ENCODE peak calls at places on chromosomes 16 and 17, in seven cellular contexts. D, S, O, Y, R, H and I are unnamed samples.

GRCh38 chr17:42405963-42406495 is 17.0 kb downstream of the CAVIN1 start:
- DNase-seq in Y (peak; percentile 84), R (peak; percentile 88), O (peak; percentile 97), H (peak; percentile 70), S (peak; percentile 82), D (peak; percentile 80), I (peak; percentile 88)

GRCh38 chr17:19502517-19502916 is 31.1 kb upstream of the SLC47A1 start:
- DNase-seq in O (no peak), H (no peak), R (no peak), S (no peak), Y (no peak), D (no peak), I (no peak)

GRCh38 chr17:59684967-59685366 is 22.3 kb downstream of the PTRH2 start:
- DNase-seq in R (no peak), Y (no peak), D (no peak), H (no peak), S (no peak), O (no peak), I (no peak)

GRCh38 chr17:2893422-2893914 is 97.2 kb downstream of the RAP1GAP2 start:
- DNase-seq in S (no peak), D (no peak), Y (no peak), R (no peak), O (no peak), H (no peak), I (peak; percentile 97)

GRCh38 chr17:32275060-32276042 is 9.7 kb downstream of the RHBDL3 start:
- DNase-seq in S (no peak), D (peak; percentile 36), O (no peak), R (peak; percentile 46), Y (peak; percentile 83), H (no peak), I (no peak)

GRCh38 chr17:2064980-2065785 is 10.3 kb downstream of the HIC1 start:
- DNase-seq in O (no peak), D (peak; percentile 79), S (peak; percentile 54), H (no peak), R (no peak), Y (peak; percentile 66), I (no peak)

GRCh38 chr16:88967800-88968588 is 9.0 kb downstream of the CBFA2T3 start:
- DNase-seq in R (no peak), O (no peak), S (no peak), D (no peak), H (no peak), Y (no peak), I (no peak)

GRCh38 chr17:79552824-79553223 is 58.0 kb downstream of the RBFOX3 start:
- DNase-seq in S (no peak), H (no peak), O (no peak), R (no peak), D (no peak), Y (no peak), I (no peak)

GRCh38 chr16:87956169-87956770 is 5.0 kb downstream of the BANP start:
- DNase-seq in H (peak; percentile 56), O (no peak), S (no peak), D (peak; percentile 49), R (peak; percentile 50), Y (peak; percentile 29), I (peak; percentile 62)

GRCh38 chr17:32156656-32157055 is 14.4 kb downstream of the RHOT1 start:
- DNase-seq in R (no peak), D (no peak), S (no peak), H (no peak), O (no peak), Y (no peak), I (no peak)

GRCh38 chr17:45818708-45819107 is 26.0 kb upstream of the SPPL2C start:
- DNase-seq in Y (no peak), D (no peak), O (no peak), R (no peak), H (no peak), S (no peak), I (no peak)

GRCh38 chr16:50395763-50396710 is 27.2 kb upstream of the BRD7 start:
- DNase-seq in O (peak; percentile 54), D (no peak), Y (no peak), S (no peak), H (no peak), R (no peak), I (no peak)

GRCh38 chr16:895371-895770 is 75.4 kb downstream of the LMF1 start:
- DNase-seq in O (no peak), Y (no peak), D (no peak), R (no peak), S (no peak), H (no peak), I (no peak)

GRCh38 chr16:86571197-86571915 is 4.7 kb downstream of the FOXC2 start:
- DNase-seq in S (no peak), D (peak; percentile 57), Y (no peak), H (no peak), R (no peak), O (no peak), I (no peak)

GRCh38 chr16:47928008-47928407 is 227.8 kb downstream of the ABCC12 start:
- DNase-seq in S (no peak), O (no peak), Y (no peak), D (no peak), R (no peak), H (no peak), I (no peak)

GRCh38 chr16:86343733-86344585 is 166.4 kb upstream of the FOXF1 start:
- DNase-seq in O (no peak), Y (no peak), D (peak; percentile 84), R (no peak), S (no peak), H (no peak), I (no peak)

DNA sequence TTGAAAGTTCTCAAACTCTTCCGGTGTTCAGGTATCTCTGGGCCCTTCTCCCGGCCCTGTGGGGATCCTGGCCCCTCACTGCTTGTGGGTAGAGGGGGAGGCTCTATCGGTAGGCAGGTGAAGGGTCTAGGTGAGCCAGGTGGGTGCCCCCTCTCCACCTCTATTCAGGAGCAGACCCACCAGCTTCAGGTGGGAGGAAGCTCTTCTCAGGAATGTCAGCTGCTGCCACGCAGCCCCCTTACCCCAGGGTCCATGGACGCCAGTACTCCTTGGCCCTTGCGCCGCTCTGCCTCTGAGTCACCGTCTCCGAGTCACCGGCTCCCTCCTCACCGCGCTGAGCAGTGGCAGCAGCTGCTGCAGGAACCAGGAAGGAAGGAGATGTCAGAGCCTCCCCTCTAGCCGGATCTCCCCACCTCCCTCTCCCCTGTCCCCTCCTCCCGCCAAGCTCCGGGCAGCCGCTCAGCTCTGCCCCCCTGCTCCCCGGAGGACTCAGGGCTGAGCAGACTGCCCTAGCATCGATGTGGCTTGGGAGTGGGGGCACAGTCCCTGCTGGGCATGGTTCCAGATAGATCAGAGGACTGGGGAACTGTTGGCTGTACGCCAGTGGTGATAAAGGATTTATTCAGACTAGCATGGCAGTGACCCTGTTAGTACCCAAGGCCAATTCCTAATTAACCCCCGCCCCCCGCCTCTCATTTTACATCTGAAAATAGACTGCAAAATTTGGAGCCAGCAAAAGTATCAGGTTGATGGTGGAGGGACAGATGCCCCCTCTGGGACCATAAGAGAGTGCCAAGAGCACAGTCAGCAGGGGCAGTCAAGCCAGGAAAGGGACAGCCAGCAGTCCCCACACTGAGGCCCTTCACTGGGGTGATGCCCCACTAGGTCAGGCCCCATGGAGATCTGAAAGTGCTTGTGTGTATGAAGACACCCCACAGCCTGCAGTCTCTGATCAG is at the start of gene OSBPL7:
- DNase-seq in D (peak; percentile 94), Y (peak; percentile 74), R (peak; percentile 60), H (peak; percentile 70), S (peak; percentile 77), O (peak; percentile 90), I (peak; percentile 89)
- TF ChIP-seq CTCF in D (peak; percentile 13), Y (peak; percentile 2), R (no peak), H (no peak), S (no peak), O (no peak), I (no peak)

GRCh38 chr17:67891481-67892119 is 66.3 kb downstream of the BPTF start:
- DNase-seq in D (peak; percentile 2), R (no peak), Y (peak; percentile 68), H (no peak), O (no peak), S (no peak), I (no peak)
- TF ChIP-seq CTCF in D (no peak), R (peak; percentile 45), Y (peak; percentile 50), H (no peak), O (no peak), S (no peak), I (no peak)

DNA sequence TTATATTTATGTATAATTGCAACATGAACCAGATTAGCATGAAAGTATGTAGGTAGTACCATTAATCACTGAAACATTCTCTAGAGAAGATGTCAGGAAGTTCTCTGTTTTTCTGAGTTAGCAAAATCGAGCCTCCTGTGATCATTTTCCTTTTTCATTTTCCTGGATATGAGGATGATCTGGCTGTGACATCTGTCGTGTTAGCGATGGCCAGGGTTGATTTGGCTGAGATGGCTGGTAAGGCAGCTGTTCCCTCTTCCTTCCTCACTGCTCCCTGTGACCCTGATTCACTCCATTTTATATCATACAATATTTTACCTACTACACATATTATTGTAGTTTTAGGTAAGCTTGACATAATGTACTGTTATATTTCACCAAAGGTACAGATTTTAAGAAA is 10.3 kb downstream of the CNTNAP4 start:
- DNase-seq in Y (no peak), D (no peak), O (no peak), S (no peak), R (no peak), H (no peak), I (no peak)
- TF ChIP-seq CTCF in Y (no peak), D (no peak), O (no peak), S (no peak), R (no peak), H (no peak), I (no peak)

GRCh38 chr17:50722746-50723145 is 3.3 kb downstream of the LUC7L3 start:
- DNase-seq in S (no peak), D (no peak), Y (no peak), R (no peak), H (no peak), O (no peak), I (no peak)

GRCh38 chr17:50719924-50720805 is 762 bp downstream of the LUC7L3 start:
- DNase-seq in O (no peak), H (no peak), Y (no peak), D (no peak), R (no peak), S (no peak), I (no peak)

GRCh38 chr17:50715471-50715870 is 3.9 kb upstream of the LUC7L3 start:
- DNase-seq in D (no peak), H (no peak), S (no peak), O (no peak), R (no peak), Y (no peak), I (no peak)

GRCh38 chr17:50721194-50722010 is 2.0 kb downstream of the LUC7L3 start:
- DNase-seq in O (no peak), H (no peak), R (no peak), S (no peak), D (peak; percentile 31), Y (no peak), I (no peak)

DNA sequence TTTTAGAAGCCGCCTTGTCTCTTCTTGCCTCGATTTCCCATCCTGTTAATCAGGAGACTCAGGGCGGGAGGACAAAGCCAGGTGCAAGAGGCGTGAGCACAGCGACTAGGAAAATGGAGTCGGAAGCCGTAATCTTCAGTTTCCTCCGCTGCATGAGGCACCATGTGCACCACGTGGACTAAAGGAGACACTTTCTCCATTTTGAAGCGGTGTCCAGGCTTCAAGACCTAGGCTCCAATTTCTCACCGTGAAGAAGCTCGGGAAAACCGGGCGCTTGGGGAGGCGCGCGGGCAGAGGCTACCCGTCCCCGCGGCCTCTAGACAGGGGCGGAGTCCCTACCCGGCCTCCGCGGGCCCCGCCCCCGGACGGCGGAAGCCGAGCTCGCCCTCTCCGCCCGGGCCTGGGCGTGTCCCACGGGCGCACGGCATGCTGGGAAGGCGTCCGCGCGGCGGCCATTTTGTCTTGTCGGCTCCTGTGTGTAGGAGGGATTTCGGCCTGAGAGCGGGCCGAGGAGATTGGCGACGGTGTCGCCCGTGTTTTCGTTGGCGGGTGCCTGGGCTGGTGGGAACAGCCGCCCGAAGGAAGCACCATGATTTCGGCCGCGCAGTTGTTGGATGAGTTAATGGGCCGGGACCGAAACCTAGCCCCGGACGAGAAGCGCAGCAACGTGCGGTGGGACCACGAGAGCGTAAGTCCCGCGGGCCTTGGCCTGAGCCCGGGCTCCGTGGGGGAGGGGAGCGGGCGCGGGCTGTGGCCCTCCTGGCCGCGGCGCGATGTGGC is at the start of gene LUC7L3:
- DNase-seq in R (peak; percentile 94), S (peak; percentile 93), O (peak; percentile 98), Y (peak; percentile 92), D (peak; percentile 96), H (peak; percentile 89), I (peak; percentile 94)
- TF ChIP-seq CTCF in R (peak; percentile 7), S (no peak), O (no peak), Y (no peak), D (no peak), H (no peak), I (peak; percentile 28)